ENCODE peak calls at places on chromosomes 11 and 22, in six cellular contexts. B is dorsolateral prefrontal cortex, O is BJ, K is IMR-90, Q is coronary artery, Y is fibroblast of mammary gland. P is an unnamed sample.

GRCh38 chr22:49532831-49533802 is 294.6 kb downstream of the BRD1 start:
- DNase-seq in K (no peak), Q (no peak), B (no peak), O (no peak), Y (no peak), P (no peak)

GRCh38 chr11:3775761-3776406 is 21.5 kb downstream of the NUP98 start:
- DNase-seq in Y (peak), Q (no peak), K (no peak), B (no peak), O (no peak), P (peak)

GRCh38 chr11:6618117-6619020 is 853 bp downstream of the TPP1 start:
- DNase-seq in Q (no peak), B (peak), K (peak), O (no peak), Y (peak), P (peak)

GRCh38 chr11:122199661-122200060 is 83.6 kb upstream of the BLID start:
- DNase-seq in B (no peak), K (no peak), Y (peak), O (no peak), Q (no peak), P (peak)

GRCh38 chr11:113894421-113894996 is 10.1 kb upstream of the HTR3B start:
- DNase-seq in Q (no peak), O (no peak), B (no peak), K (no peak), Y (no peak), P (no peak)

GRCh38 chr22:10961043-10961860 is 4566.7 kb upstream of the OR11H1 start:
- DNase-seq in Y (no peak), K (no peak), B (no peak), Q (no peak), O (no peak), P (no peak)

GRCh38 chr11:44828296-44828695 is 101.5 kb downstream of the TSPAN18 start:
- DNase-seq in K (no peak), O (no peak), Y (no peak), B (no peak), Q (no peak), P (no peak)

GRCh38 chr22:35614404-35614803 is 2.7 kb downstream of the MB start:
- DNase-seq in Q (no peak), K (no peak), Y (no peak), B (no peak), O (no peak), P (no peak)

GRCh38 chr11:128786507-128786906 is 80.6 kb downstream of the KCNJ1 start:
- DNase-seq in B (no peak), Y (no peak), Q (no peak), K (no peak), O (no peak), P (no peak)

GRCh38 chr22:40525250-40525884 is 111.2 kb downstream of the MRTFA start:
- DNase-seq in Y (peak), Q (no peak), B (peak), O (no peak), K (peak), P (peak)

GRCh38 chr11:93236741-93237675 is 39.2 kb upstream of the SLC36A4 start:
- DNase-seq in Y (peak), O (no peak), B (no peak), K (peak), Q (no peak), P (peak)

GRCh38 chr22:24437820-24438328 is 10.5 kb downstream of the ADORA2A start:
- DNase-seq in Q (peak), K (no peak), Y (no peak), B (no peak), O (no peak), P (peak)

GRCh38 chr11:86510674-86511073 is 136.0 kb downstream of the CCDC81 start:
- DNase-seq in Y (no peak), Q (no peak), O (no peak), K (no peak), B (no peak), P (no peak)

GRCh38 chr11:129894281-129895125 is 875 bp downstream of the NFRKB start:
- DNase-seq in K (peak), O (no peak), B (no peak), Q (no peak), Y (no peak), P (peak)

GRCh38 chr22:50546326-50547230 is 879 bp downstream of the KLHDC7B start:
- DNase-seq in B (no peak), Q (no peak), K (no peak), O (no peak), Y (no peak), P (no peak)

GRCh38 chr11:122045181-122045586 is 70.8 kb downstream of the BLID start:
- DNase-seq in K (peak), Y (peak), B (no peak), O (peak), Q (no peak), P (peak)

GRCh38 chr11:114215871-114216803 is 80.1 kb upstream of the NNMT start:
- DNase-seq in O (no peak), B (no peak), Y (no peak), Q (no peak), K (no peak), P (no peak)

GRCh38 chr11:34624069-34624468 is 3.2 kb downstream of the EHF start:
- DNase-seq in O (no peak), Q (no peak), Y (no peak), K (no peak), B (no peak), P (no peak)

GRCh38 chr22:32596471-32596870 is 121.9 kb downstream of the FBXO7 start:
- DNase-seq in O (no peak), B (no peak), K (no peak), Q (no peak), Y (no peak), P (no peak)

GRCh38 chr22:20571531-20572007 is 64.2 kb downstream of the MED15 start:
- DNase-seq in Q (no peak), K (no peak), O (no peak), Y (peak), B (no peak), P (peak)

GRCh38 chr11:95318459-95318858 is 87.5 kb upstream of the SESN3 start:
- DNase-seq in Y (no peak), O (no peak), K (no peak), B (no peak), Q (no peak), P (peak)

GRCh38 chr11:120500414-120500936 is 11.1 kb upstream of the GRIK4 start:
- DNase-seq in B (no peak), K (no peak), Y (peak), O (peak), Q (no peak), P (no peak)

GRCh38 chr11:31141804-31142203 is 227.7 kb downstream of the DCDC1 start:
- DNase-seq in B (no peak), Y (no peak), O (no peak), K (no peak), Q (no peak), P (no peak)

GRCh38 chr11:120306519-120307242 is 18.4 kb upstream of the TLCD5 start:
- DNase-seq in B (peak), Q (no peak), O (peak), K (peak), Y (peak), P (peak)

GRCh38 chr11:96447208-96447607 is 57.4 kb downstream of the JRKL start:
- DNase-seq in O (no peak), Y (no peak), Q (no peak), K (no peak), B (no peak), P (no peak)

GRCh38 chr22:17319541-17319940 is 49.7 kb upstream of the CECR2 start:
- DNase-seq in O (no peak), Y (no peak), B (no peak), K (no peak), Q (no peak), P (no peak)

GRCh38 chr22:44427506-44428470 is 70.2 kb downstream of the RTL6 start:
- DNase-seq in O (no peak), Y (no peak), Q (no peak), K (no peak), B (no peak), P (no peak)

GRCh38 chr11:2652362-2652761 is 47.4 kb downstream of the KCNQ1OT1 start:
- DNase-seq in O (no peak), Q (no peak), K (no peak), B (no peak), Y (no peak), P (no peak)

GRCh38 chr11:38448284-38448683 is 1850.2 kb upstream of the RAG2 start:
- DNase-seq in B (no peak), O (no peak), Y (peak), Q (no peak), K (no peak), P (no peak)

GRCh38 chr11:16321148-16321547 is 35.2 kb downstream of the SOX6 start:
- DNase-seq in O (no peak), Y (no peak), Q (no peak), B (no peak), K (peak), P (no peak)

GRCh38 chr22:36577019-36577418 is 48.1 kb upstream of the EIF3D start:
- DNase-seq in O (peak), B (no peak), K (peak), Q (no peak), Y (peak), P (peak)

GRCh38 chr11:96098511-96099241 is 174.8 kb upstream of the MTMR2 start:
- DNase-seq in O (no peak), K (peak), Y (peak), B (no peak), Q (no peak), P (peak)

GRCh38 chr11:13334068-13334785 is 56.6 kb downstream of the BMAL1 start:
- DNase-seq in B (no peak), Y (no peak), K (no peak), Q (no peak), O (no peak), P (no peak)

GRCh38 chr11:13928566-13929251 is 33.8 kb upstream of the SPON1 start:
- DNase-seq in K (peak), Q (no peak), O (peak), B (no peak), Y (peak), P (peak)

GRCh38 chr11:22163394-22163797 is 29.5 kb upstream of the ANO5 start:
- DNase-seq in B (peak), Y (no peak), O (no peak), Q (no peak), K (no peak), P (no peak)

GRCh38 chr11:279966-280761 is 2.0 kb downstream of the NLRP6 start:
- DNase-seq in B (no peak), Y (peak), O (no peak), Q (no peak), K (peak), P (no peak)

GRCh38 chr11:60887531-60887930 is 18.9 kb downstream of the PRPF19 start:
- DNase-seq in Y (peak), K (peak), B (no peak), Q (no peak), O (no peak), P (peak)

GRCh38 chr11:82676483-82677094 is 57.1 kb downstream of the FAM181B start:
- DNase-seq in K (no peak), O (no peak), B (no peak), Q (no peak), Y (no peak), P (no peak)

DNA sequence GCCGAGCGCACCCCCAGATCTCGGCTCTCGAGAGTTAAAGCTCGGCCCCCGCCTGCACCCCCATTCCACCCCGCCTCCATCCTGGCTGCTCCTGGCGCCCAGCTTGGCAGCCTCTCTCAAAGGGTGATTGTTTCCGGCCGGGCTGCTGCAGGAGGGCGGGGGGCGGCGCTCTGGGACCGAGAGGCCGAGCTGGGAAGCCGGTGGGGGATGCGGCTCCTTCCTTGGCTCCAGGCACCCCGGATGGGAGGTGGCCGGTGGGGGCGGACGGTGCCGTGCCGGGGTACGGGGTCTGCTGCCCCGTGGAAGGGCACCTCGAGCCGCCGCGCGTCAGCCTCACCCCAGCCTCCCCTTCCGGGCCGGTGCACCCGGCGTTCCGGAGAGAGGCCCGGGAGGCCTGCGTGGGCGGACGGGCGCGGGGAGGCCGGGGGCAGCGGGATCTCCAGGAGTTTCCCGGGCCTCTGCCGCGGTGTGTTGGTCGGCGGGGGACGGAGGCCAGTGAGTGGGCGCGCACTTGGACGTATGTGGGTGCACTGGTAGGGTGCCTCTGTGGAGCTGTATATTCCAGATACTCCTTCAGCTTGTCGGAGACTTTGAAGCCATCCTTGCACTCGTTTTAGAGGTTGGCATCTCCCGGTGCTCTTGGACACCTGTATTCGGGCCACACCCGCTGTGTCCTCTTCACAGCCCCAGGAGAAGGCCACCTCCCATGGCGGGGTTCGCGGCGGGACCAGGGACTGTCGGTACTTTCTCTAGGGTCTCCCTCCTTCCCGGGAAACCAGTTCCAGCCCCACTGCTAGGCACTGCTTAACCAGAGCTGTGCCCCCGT is 679 bp upstream of the B3GAT1 start:
- DNase-seq in Q (no peak), Y (no peak), K (no peak), O (no peak), B (peak), P (no peak)
- H3K4me3 ChIP-seq in Q (peak), Y (no peak), K (no peak), O (no peak), B (peak), P (no peak)

GRCh38 chr11:69499216-69499945 is 17.9 kb downstream of the LINC01488 start:
- DNase-seq in Q (no peak), K (no peak), O (no peak), Y (no peak), B (no peak), P (no peak)

GRCh38 chr11:69500285-69501120 is 19.0 kb downstream of the LINC01488 start:
- DNase-seq in O (no peak), K (no peak), B (no peak), Q (no peak), Y (no peak), P (no peak)

GRCh38 chr11:69498614-69499175 is 17.2 kb downstream of the LINC01488 start:
- DNase-seq in Y (no peak), Q (no peak), O (no peak), B (no peak), K (no peak), P (no peak)

GRCh38 chr11:69501121-69501489 is 19.6 kb downstream of the LINC01488 start:
- DNase-seq in O (no peak), B (no peak), Y (no peak), Q (no peak), K (no peak), P (no peak)

DNA sequence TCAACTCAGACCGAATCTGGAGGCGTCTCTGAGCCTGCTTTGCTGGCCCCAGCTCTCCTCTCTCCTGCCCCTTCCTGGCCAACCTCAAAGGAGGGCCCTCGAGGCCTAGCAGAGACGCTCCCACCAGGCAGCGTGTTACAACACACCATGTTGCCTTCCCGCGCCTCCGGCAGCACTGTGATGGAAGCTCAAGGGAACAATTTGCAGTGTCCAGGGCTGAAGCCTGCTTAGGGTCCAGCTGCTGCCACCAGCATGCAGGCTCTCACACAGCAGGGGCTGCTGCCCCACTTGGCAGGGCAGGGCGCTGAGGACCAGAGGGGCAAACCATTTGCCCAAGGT is 18.5 kb downstream of the LINC01488 start:
- DNase-seq in O (no peak), B (no peak), Q (no peak), K (no peak), Y (no peak), P (no peak)
- TF ChIP-seq CTCF in O (no peak), B (no peak), Q (no peak), K (no peak), Y (no peak), P (no peak)

DNA sequence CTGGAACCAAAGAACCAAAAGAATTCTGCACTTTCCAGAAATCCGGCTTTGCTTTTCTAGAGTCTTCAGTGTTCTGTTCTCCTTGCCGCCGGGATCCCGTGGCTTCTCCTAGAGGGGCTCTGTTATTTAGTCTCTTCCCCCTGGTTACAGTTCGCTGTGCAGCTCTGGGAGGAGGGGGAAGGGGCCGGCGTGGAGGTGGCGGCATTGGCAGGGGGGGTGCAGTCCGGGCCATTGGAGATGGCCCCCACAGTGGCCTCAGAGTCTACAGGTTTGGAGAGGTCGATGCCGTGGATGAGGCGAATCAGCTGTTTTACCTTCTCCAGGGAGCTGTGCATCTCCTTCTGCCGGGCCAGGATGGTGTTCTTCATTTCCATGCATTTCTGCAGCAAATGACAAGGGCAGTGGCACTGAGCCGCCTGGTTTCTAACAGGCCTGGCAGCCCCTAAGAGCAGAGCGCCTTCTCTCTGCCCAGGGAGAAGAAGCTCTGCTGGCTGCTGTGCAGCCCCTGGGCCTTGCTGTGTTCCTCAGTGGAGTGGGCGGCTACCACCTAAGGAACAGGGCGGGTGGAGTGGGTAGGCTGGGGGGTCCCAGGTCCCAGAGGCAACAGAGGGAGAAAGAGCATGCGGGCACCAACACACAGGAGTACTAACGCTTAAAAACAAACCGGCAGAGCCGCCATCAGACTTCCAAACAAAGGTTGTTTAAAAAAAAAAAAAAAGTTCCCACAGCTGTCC is 11.6 kb downstream of the LARGE2 start:
- DNase-seq in K (no peak), Y (no peak), B (no peak), O (no peak), Q (no peak), P (no peak)
- H3K4me3 ChIP-seq in K (no peak), Y (no peak), B (no peak), O (no peak), Q (no peak), P (no peak)

GRCh38 chr11:74871037-74871436 is 77.9 kb downstream of the XRRA1 start:
- DNase-seq in O (no peak), Y (peak), Q (no peak), B (no peak), K (no peak), P (peak)

GRCh38 chr11:74866557-74866956 is 82.3 kb downstream of the XRRA1 start:
- DNase-seq in O (no peak), B (no peak), Y (no peak), K (no peak), Q (no peak), P (no peak)

GRCh38 chr11:74870485-74870884 is 78.4 kb downstream of the XRRA1 start:
- DNase-seq in Y (peak), B (no peak), Q (no peak), O (no peak), K (peak), P (peak)
- TF ChIP-seq CTCF in Y (peak), B (no peak), Q (no peak), O (peak), K (peak), P (peak)

GRCh38 chr11:78076733-78077403 is 2.8 kb downstream of the NDUFC2 start:
- DNase-seq in B (no peak), Q (no peak), O (no peak), Y (no peak), K (no peak), P (no peak)
- H3K4me3 ChIP-seq in B (peak), Q (peak), O (no peak), Y (no peak), K (no peak), P (peak)

GRCh38 chr22:39415506-39415905 is 15.9 kb downstream of the TAB1 start:
- DNase-seq in K (no peak), Y (no peak), O (no peak), B (no peak), Q (no peak), P (no peak)

GRCh38 chr22:39414377-39414776 is 14.8 kb downstream of the TAB1 start:
- DNase-seq in K (no peak), Y (no peak), O (no peak), B (no peak), Q (no peak), P (no peak)

GRCh38 chr22:39417641-39418040 is 18.1 kb downstream of the TAB1 start:
- DNase-seq in O (no peak), K (no peak), B (no peak), Q (no peak), Y (no peak), P (no peak)

GRCh38 chr22:39414886-39415285 is 15.3 kb downstream of the TAB1 start:
- DNase-seq in Y (no peak), O (no peak), B (no peak), Q (no peak), K (no peak), P (no peak)

GRCh38 chr22:39416319-39416718 is 16.7 kb downstream of the TAB1 start:
- DNase-seq in Y (no peak), Q (no peak), O (no peak), K (no peak), B (no peak), P (no peak)
- TF ChIP-seq CTCF in Y (no peak), Q (no peak), O (no peak), K (no peak), B (no peak), P (no peak)

GRCh38 chr22:26481112-26481693 is 2.4 kb downstream of the HPS4 start:
- DNase-seq in O (no peak), K (no peak), Q (no peak), Y (no peak), B (no peak), P (no peak)
- H3K4me3 ChIP-seq in O (no peak), K (no peak), Q (peak), Y (no peak), B (peak), P (no peak)

P was measured in fibroblast of the aortic adventitia.